ENCODE peak calls at places on chromosomes 16 and 17, in four cellular contexts. M is Ammon's horn, D is brain microvascular endothelial cell, B is AG04450. A is an unnamed sample.
A peak's percentile ranks its signal among the peaks of the same experiment; 100 is the strongest.

GRCh38 chr17:38925263-38925995 is at the start of gene LASP1NB:
- DNase-seq in B (no peak), D (peak; percentile 69), M (peak; percentile 95), A (peak; percentile 91)

GRCh38 chr16:59170065-59170712 is 436.1 kb upstream of the GOT2 start:
- DNase-seq in D (no peak), B (no peak), M (no peak), A (no peak)

GRCh38 chr17:29162909-29163341 is 17.3 kb downstream of the MYO18A start:
- DNase-seq in B (no peak), M (no peak), D (no peak), A (no peak)

GRCh38 chr16:82016964-82017363 is 5.7 kb upstream of the SDR42E1 start:
- DNase-seq in D (no peak), B (no peak), M (no peak), A (no peak)

GRCh38 chr16:73040136-73040535 is 7.8 kb downstream of the ZFHX3 start:
- DNase-seq in D (no peak), M (no peak), B (no peak), A (no peak)

GRCh38 chr17:40530531-40530987 is 29.1 kb upstream of the TNS4 start:
- DNase-seq in D (no peak), M (no peak), B (no peak), A (no peak)

GRCh38 chr17:41835800-41836549 is at the start of gene NT5C3B:
- DNase-seq in M (peak; percentile 68), B (no peak), D (no peak), A (peak; percentile 28)

GRCh38 chr16:10949424-10949970 is 5.1 kb downstream of the CLEC16A start:
- DNase-seq in B (no peak), D (no peak), M (no peak), A (no peak)

GRCh38 chr16:55499951-55500350 is 8.9 kb upstream of the LPCAT2 start:
- DNase-seq in D (peak; percentile 99), M (peak; percentile 80), B (peak; percentile 98), A (peak; percentile 81)

GRCh38 chr17:78888911-78889496 is 14.0 kb downstream of the CEP295NL start:
- DNase-seq in B (no peak), M (no peak), D (no peak), A (peak; percentile 28)

GRCh38 chr17:16915752-16916556 is 56.0 kb downstream of the TNFRSF13B start:
- DNase-seq in M (peak; percentile 57), D (peak; percentile 32), B (peak; percentile 4), A (peak; percentile 19)

GRCh38 chr17:16938496-16939270 is 33.2 kb downstream of the TNFRSF13B start:
- DNase-seq in B (no peak), D (no peak), M (no peak), A (no peak)

GRCh38 chr16:84446596-84447392 is 57.7 kb downstream of the MEAK7 start:
- DNase-seq in B (no peak), M (no peak), D (no peak), A (no peak)

GRCh38 chr17:77322534-77323412 is 182.0 kb downstream of the SEC14L1 start:
- DNase-seq in M (no peak), B (peak; percentile 95), D (peak; percentile 97), A (peak; percentile 51)

GRCh38 chr17:82397449-82398335 is 20.5 kb upstream of the HEXD start:
- DNase-seq in M (no peak), B (no peak), D (no peak), A (no peak)

GRCh38 chr16:81485824-81486554 is 41.4 kb downstream of the CMIP start:
- DNase-seq in M (no peak), D (peak; percentile 76), B (no peak), A (no peak)

GRCh38 chr17:35315971-35316370 is 57.5 kb downstream of the SLFN11 start:
- DNase-seq in B (no peak), D (no peak), M (no peak), A (no peak)

GRCh38 chr17:47611372-47612350 is 38.1 kb upstream of the KPNB1 start:
- DNase-seq in D (no peak), M (no peak), B (no peak), A (no peak)

GRCh38 chr17:63948521-63948920 is 16.4 kb upstream of the CD79B start:
- DNase-seq in B (no peak), D (no peak), M (no peak), A (no peak)

GRCh38 chr16:88385831-88386815 is 3.4 kb downstream of the ZNF469 start:
- DNase-seq in M (no peak), D (no peak), B (no peak), A (no peak)

GRCh38 chr17:14198013-14198412 is 38.6 kb downstream of the CDRT15 start:
- DNase-seq in M (no peak), D (no peak), B (no peak), A (no peak)

GRCh38 chr16:66930189-66930588 is 4.0 kb downstream of the CIAO2B start:
- DNase-seq in D (peak; percentile 44), B (no peak), M (no peak), A (no peak)

GRCh38 chr17:60425626-60426025 is 3.3 kb downstream of the CHCT1 start:
- DNase-seq in D (no peak), M (no peak), B (no peak), A (no peak)

GRCh38 chr16:19163215-19163614 is 4.8 kb upstream of the SYT17 start:
- DNase-seq in M (no peak), D (no peak), B (no peak), A (no peak)

GRCh38 chr16:20041924-20042596 is 31.6 kb downstream of the GPR139 start:
- DNase-seq in D (no peak), M (no peak), B (no peak), A (no peak)

GRCh38 chr16:85253127-85253941 is 141.1 kb upstream of the CIBAR2 start:
- DNase-seq in M (peak; percentile 77), D (no peak), B (no peak), A (peak; percentile 20)

GRCh38 chr17:17613708-17614114 is 22.2 kb upstream of the PEMT start:
- DNase-seq in M (peak; percentile 62), B (peak; percentile 46), D (peak; percentile 82), A (peak; percentile 54)

GRCh38 chr17:12983986-12984932 is 33.6 kb downstream of the ELAC2 start:
- DNase-seq in D (peak; percentile 73), B (peak; percentile 78), M (peak; percentile 64), A (no peak)

GRCh38 chr17:21129023-21129681 is 2.4 kb downstream of the DHRS7B start:
- DNase-seq in D (peak; percentile 43), B (peak; percentile 26), M (peak; percentile 69), A (peak; percentile 33)

GRCh38 chr17:33023790-33024189 is 32.1 kb downstream of the SPACA3 start:
- DNase-seq in B (no peak), D (no peak), M (no peak), A (no peak)

GRCh38 chr16:53142823-53143568 is 88.2 kb downstream of the CHD9 start:
- DNase-seq in B (no peak), D (no peak), M (no peak), A (no peak)

GRCh38 chr17:77892469-77893143 is 65.9 kb upstream of the TNRC6C start:
- DNase-seq in D (no peak), B (no peak), M (no peak), A (no peak)

GRCh38 chr17:2244545-2245525 is 58.8 kb downstream of the SMG6 start:
- DNase-seq in D (peak; percentile 80), B (peak; percentile 77), M (peak; percentile 93), A (peak; percentile 83)

GRCh38 chr16:85051067-85051709 is 23.6 kb downstream of the KIAA0513 start:
- DNase-seq in D (no peak), M (no peak), B (no peak), A (no peak)